ENCODE peak calls at places on chromosomes 4 and X, in four cellular contexts. F is myocyte, U is M059J, R is ELR. L is an unnamed sample.

GRCh38 chr4:82998898-82999297 is 11.7 kb downstream of the LIN54 start:
- DNase-seq in R (no peak), F (no peak), U (no peak), L (no peak)

GRCh38 chr4:54073481-54073880 is 9.1 kb upstream of the CHIC2 start:
- DNase-seq in R (peak; percentile 62), U (peak; percentile 41), F (no peak), L (no peak)

GRCh38 chr4:184343400-184344177 is 125.9 kb upstream of the ENPP6 start:
- DNase-seq in U (peak; percentile 78), F (peak; percentile 87), R (peak; percentile 82), L (peak; percentile 69)

GRCh38 chr4:122313001-122313400 is 65.8 kb upstream of the ADAD1 start:
- DNase-seq in R (no peak), F (no peak), U (peak; percentile 2), L (peak; percentile 5)

GRCh38 chrX:110915120-110915519 is 119.5 kb upstream of the CHRDL1 start:
- DNase-seq in F (no peak), U (peak; percentile 33), R (peak; percentile 63), L (no peak)

GRCh38 chrX:114841051-114841450 is 176.4 kb downstream of the IL13RA2 start:
- DNase-seq in F (no peak), R (peak; percentile 15), U (peak; percentile 93), L (peak; percentile 40)

GRCh38 chr4:24924309-24924781 is 11.5 kb upstream of the CCDC149 start:
- DNase-seq in R (peak; percentile 90), U (peak; percentile 98), F (peak; percentile 70), L (peak; percentile 86)

GRCh38 chrX:13283968-13284914 is 35.6 kb downstream of the ATXN3L start:
- DNase-seq in F (peak; percentile 23), R (peak; percentile 40), U (peak; percentile 90), L (peak; percentile 59)

GRCh38 chr4:10296730-10297129 is 160.5 kb downstream of the ZNF518B start:
- DNase-seq in R (peak; percentile 25), U (peak; percentile 93), F (peak; percentile 3), L (no peak)

GRCh38 chr4:63717384-63717783 is 691.9 kb downstream of the TECRL start:
- DNase-seq in F (no peak), R (peak; percentile 51), U (peak; percentile 1), L (no peak)

GRCh38 chr4:128831526-128832252 is 22.2 kb downstream of the JADE1 start:
- DNase-seq in F (no peak), R (no peak), U (no peak), L (no peak)

GRCh38 chrX:106932960-106933537 is 12.8 kb downstream of the CLDN2 start:
- DNase-seq in R (no peak), F (no peak), U (no peak), L (peak; percentile 32)

GRCh38 chrX:24391362-24391761 is 30.9 kb downstream of the SUPT20HL1 start:
- DNase-seq in F (no peak), R (no peak), U (no peak), L (no peak)

GRCh38 chr4:107987916-107988762 is 1.6 kb upstream of the HADH start:
- DNase-seq in R (no peak), F (no peak), U (no peak), L (no peak)

GRCh38 chrX:17861496-17862011 is 456 bp upstream of the RAI2 start:
- DNase-seq in F (no peak), U (no peak), R (no peak), L (no peak)

GRCh38 chr4:45876235-45876890 is 247.5 kb downstream of the GABRG1 start:
- DNase-seq in F (no peak), U (no peak), R (no peak), L (no peak)

GRCh38 chrX:149633511-149633910 is 1.9 kb upstream of the TMEM185A start:
- DNase-seq in R (no peak), U (no peak), F (no peak), L (no peak)

GRCh38 chr4:33054656-33055055 is 2334.5 kb downstream of the PCDH7 start:
- DNase-seq in F (no peak), R (no peak), U (no peak), L (no peak)

GRCh38 chrX:103554687-103555417 is 30.5 kb upstream of the TCEAL4 start:
- DNase-seq in F (no peak), R (peak; percentile 17), U (peak; percentile 78), L (no peak)

GRCh38 chr4:102787096-102787867 is 26.5 kb upstream of the MANBA start:
- DNase-seq in F (peak; percentile 22), R (peak; percentile 63), U (peak; percentile 24), L (peak; percentile 31)

GRCh38 chr4:5990446-5991160 is 27.6 kb downstream of the C4orf50 start:
- DNase-seq in F (no peak), U (no peak), R (no peak), L (no peak)

GRCh38 chr4:173252024-173252935 is 81.9 kb downstream of the HMGB2 start:
- DNase-seq in U (peak; percentile 99), R (peak; percentile 95), F (peak; percentile 100), L (peak; percentile 97)

GRCh38 chr4:27764526-27764837 is 903.8 kb downstream of the STIM2 start:
- DNase-seq in F (no peak), U (no peak), R (no peak), L (no peak)